ENCODE peak calls at places on chromosome 6, in eight cellular contexts. One of them, this sample, is unnamed.

GRCh38 chr6:170462366-170463020 is 90.6 kb downstream of the PSMB1 start:
- DNase-seq in brain microvascular endothelial cell: no peak
- DNase-seq in GM04504: no peak
- DNase-seq in astrocyte of the cerebellum: no peak
- DNase-seq in heart right ventricle: no peak
- DNase-seq in T-helper 9 cell: no peak
- DNase-seq in K562: no peak
- DNase-seq in AG04449: no peak
- DNase-seq in this sample: no peak

GRCh38 chr6:116011096-116011401 is 49.6 kb downstream of the FRK start:
- DNase-seq in astrocyte of the cerebellum: no peak
- DNase-seq in T-helper 9 cell: no peak
- DNase-seq in brain microvascular endothelial cell: no peak
- DNase-seq in GM04504: no peak
- DNase-seq in AG04449: no peak
- DNase-seq in heart right ventricle: no peak
- DNase-seq in K562: no peak
- DNase-seq in this sample: no peak

GRCh38 chr6:52284131-52284459 is 447 bp downstream of the MCM3 start:
- DNase-seq in heart right ventricle: peak; percentile 29
- DNase-seq in AG04449: no peak
- DNase-seq in T-helper 9 cell: no peak
- DNase-seq in GM04504: no peak
- DNase-seq in astrocyte of the cerebellum: no peak
- DNase-seq in brain microvascular endothelial cell: no peak
- DNase-seq in K562: peak; percentile 51
- DNase-seq in this sample: peak; percentile 67

GRCh38 chr6:44024597-44025219 is 102.5 kb downstream of the MRPL14 start:
- DNase-seq in heart right ventricle: no peak
- DNase-seq in brain microvascular endothelial cell: no peak
- DNase-seq in K562: no peak
- DNase-seq in astrocyte of the cerebellum: no peak
- DNase-seq in T-helper 9 cell: no peak
- DNase-seq in AG04449: no peak
- DNase-seq in GM04504: no peak
- DNase-seq in this sample: no peak

GRCh38 chr6:26159417-26160273 is 72.4 kb downstream of the HFE start:
- DNase-seq in astrocyte of the cerebellum: no peak
- DNase-seq in AG04449: no peak
- DNase-seq in T-helper 9 cell: no peak
- DNase-seq in K562: no peak
- DNase-seq in heart right ventricle: no peak
- DNase-seq in brain microvascular endothelial cell: no peak
- DNase-seq in GM04504: no peak
- DNase-seq in this sample: peak; percentile 32

GRCh38 chr6:122107256-122107655 is 292.2 kb upstream of the HSF2 start:
- DNase-seq in astrocyte of the cerebellum: no peak
- DNase-seq in K562: no peak
- DNase-seq in brain microvascular endothelial cell: no peak
- DNase-seq in AG04449: no peak
- DNase-seq in GM04504: no peak
- DNase-seq in heart right ventricle: no peak
- DNase-seq in T-helper 9 cell: no peak
- DNase-seq in this sample: no peak

GRCh38 chr6:81838724-81839425 is 86.4 kb upstream of the TENT5A start:
- DNase-seq in GM04504: no peak
- DNase-seq in K562: no peak
- DNase-seq in astrocyte of the cerebellum: no peak
- DNase-seq in T-helper 9 cell: no peak
- DNase-seq in heart right ventricle: no peak
- DNase-seq in brain microvascular endothelial cell: no peak
- DNase-seq in AG04449: no peak
- DNase-seq in this sample: no peak

GRCh38 chr6:107624541-107624940 is 134.6 kb downstream of the SOBP start:
- DNase-seq in T-helper 9 cell: no peak
- DNase-seq in K562: no peak
- DNase-seq in AG04449: no peak
- DNase-seq in heart right ventricle: no peak
- DNase-seq in astrocyte of the cerebellum: no peak
- DNase-seq in GM04504: no peak
- DNase-seq in brain microvascular endothelial cell: peak; percentile 16
- DNase-seq in this sample: no peak

GRCh38 chr6:33846226-33846625 is 42.4 kb upstream of the MLN start:
- DNase-seq in heart right ventricle: no peak
- DNase-seq in K562: no peak
- DNase-seq in astrocyte of the cerebellum: no peak
- DNase-seq in AG04449: no peak
- DNase-seq in brain microvascular endothelial cell: no peak
- DNase-seq in GM04504: peak; percentile 20
- DNase-seq in T-helper 9 cell: no peak
- DNase-seq in this sample: no peak

GRCh38 chr6:1605822-1606532 is 3.7 kb upstream of the FOXC1 start:
- DNase-seq in heart right ventricle: no peak
- DNase-seq in T-helper 9 cell: no peak
- DNase-seq in GM04504: no peak
- DNase-seq in astrocyte of the cerebellum: no peak
- DNase-seq in brain microvascular endothelial cell: no peak
- DNase-seq in K562: no peak
- DNase-seq in AG04449: no peak
- DNase-seq in this sample: no peak

GRCh38 chr6:149335924-149336323 is 18.4 kb downstream of the TAB2 start:
- DNase-seq in GM04504: peak; percentile 38
- DNase-seq in astrocyte of the cerebellum: no peak
- DNase-seq in heart right ventricle: no peak
- DNase-seq in T-helper 9 cell: no peak
- DNase-seq in AG04449: peak; percentile 14
- DNase-seq in brain microvascular endothelial cell: peak; percentile 70
- DNase-seq in K562: no peak
- DNase-seq in this sample: peak; percentile 19

GRCh38 chr6:139148557-139149220 is 13.8 kb downstream of the HECA start:
- DNase-seq in brain microvascular endothelial cell: no peak
- DNase-seq in GM04504: no peak
- DNase-seq in AG04449: no peak
- DNase-seq in astrocyte of the cerebellum: no peak
- DNase-seq in K562: no peak
- DNase-seq in heart right ventricle: no peak
- DNase-seq in T-helper 9 cell: no peak
- DNase-seq in this sample: peak; percentile 36

GRCh38 chr6:49513153-49513989 is 13.6 kb downstream of the GLYATL3 start:
- DNase-seq in K562: no peak
- DNase-seq in brain microvascular endothelial cell: no peak
- DNase-seq in GM04504: no peak
- DNase-seq in T-helper 9 cell: no peak
- DNase-seq in AG04449: no peak
- DNase-seq in astrocyte of the cerebellum: no peak
- DNase-seq in heart right ventricle: no peak
- DNase-seq in this sample: no peak

GRCh38 chr6:108117427-108118358 is 43.2 kb upstream of the OSTM1 start:
- DNase-seq in GM04504: no peak
- DNase-seq in T-helper 9 cell: no peak
- DNase-seq in heart right ventricle: no peak
- DNase-seq in brain microvascular endothelial cell: no peak
- DNase-seq in astrocyte of the cerebellum: no peak
- DNase-seq in AG04449: no peak
- DNase-seq in K562: no peak
- DNase-seq in this sample: peak; percentile 47

GRCh38 chr6:145559836-145560235 is 175.5 kb downstream of the EPM2A start:
- DNase-seq in K562: no peak
- DNase-seq in astrocyte of the cerebellum: no peak
- DNase-seq in AG04449: no peak
- DNase-seq in T-helper 9 cell: no peak
- DNase-seq in heart right ventricle: no peak
- DNase-seq in GM04504: no peak
- DNase-seq in brain microvascular endothelial cell: no peak
- DNase-seq in this sample: no peak

GRCh38 chr6:146361367-146361924 is 182.2 kb upstream of the RAB32 start:
- DNase-seq in AG04449: no peak
- DNase-seq in GM04504: peak; percentile 17
- DNase-seq in astrocyte of the cerebellum: no peak
- DNase-seq in K562: no peak
- DNase-seq in heart right ventricle: peak; percentile 32
- DNase-seq in brain microvascular endothelial cell: peak; percentile 63
- DNase-seq in T-helper 9 cell: no peak
- DNase-seq in this sample: no peak

GRCh38 chr6:111484655-111484974 is 1.6 kb upstream of the REV3L start:
- DNase-seq in T-helper 9 cell: no peak
- DNase-seq in GM04504: no peak
- DNase-seq in brain microvascular endothelial cell: no peak
- DNase-seq in K562: no peak
- DNase-seq in heart right ventricle: no peak
- DNase-seq in AG04449: no peak
- DNase-seq in astrocyte of the cerebellum: no peak
- DNase-seq in this sample: no peak